ENCODE peak calls at places on chromosomes 3 and 15, in eight cellular contexts. One of them, this sample, is unnamed. For H3K27me3, the result is how much of the 10 kb centered on the place peaks cover.

GRCh38 chr3:112061152-112061551 is 25.0 kb upstream of the C3orf52 start:
- ATAC-seq in HCT116: no peak
- ATAC-seq in upper lobe of left lung: no peak
- ATAC-seq in Panc1: no peak
- ATAC-seq in GM12878: no peak
- ATAC-seq in K562: no peak
- ATAC-seq in HepG2: no peak
- ATAC-seq in GM23338: no peak
- ATAC-seq in this sample: no peak

GRCh38 chr15:40106203-40107161 is 2.2 kb downstream of the BMF start:
- ATAC-seq in K562: peak
- ATAC-seq in GM12878: peak
- ATAC-seq in HCT116: no peak
- ATAC-seq in HepG2: peak
- ATAC-seq in Panc1: no peak
- ATAC-seq in upper lobe of left lung: peak
- ATAC-seq in GM23338: peak
- ATAC-seq in this sample: peak

GRCh38 chr3:114649331-114649730 is 355.5 kb downstream of the TIGIT start:
- ATAC-seq in K562: no peak
- ATAC-seq in GM12878: peak
- ATAC-seq in upper lobe of left lung: no peak
- ATAC-seq in HCT116: peak
- ATAC-seq in GM23338: no peak
- ATAC-seq in HepG2: no peak
- ATAC-seq in Panc1: no peak
- ATAC-seq in this sample: no peak

GRCh38 chr3:111903067-111903511 is 44.0 kb downstream of the PHLDB2 start:
- ATAC-seq in GM12878: peak
- ATAC-seq in K562: no peak
- ATAC-seq in Panc1: peak
- ATAC-seq in upper lobe of left lung: no peak
- ATAC-seq in GM23338: no peak
- ATAC-seq in HCT116: peak
- ATAC-seq in HepG2: no peak
- ATAC-seq in this sample: no peak

GRCh38 chr3:150410311-150411105 is 2.4 kb downstream of the TSC22D2 start:
- ATAC-seq in Panc1: peak
- ATAC-seq in upper lobe of left lung: no peak
- ATAC-seq in GM23338: peak
- ATAC-seq in GM12878: peak
- ATAC-seq in K562: peak
- ATAC-seq in HepG2: peak
- ATAC-seq in HCT116: peak
- ATAC-seq in this sample: peak

GRCh38 chr3:28935141-28935540 is 345.7 kb upstream of the RBMS3 start:
- ATAC-seq in Panc1: no peak
- ATAC-seq in HCT116: no peak
- ATAC-seq in GM12878: peak
- ATAC-seq in HepG2: no peak
- ATAC-seq in GM23338: no peak
- ATAC-seq in upper lobe of left lung: no peak
- ATAC-seq in K562: no peak
- ATAC-seq in this sample: no peak

GRCh38 chr15:82020588-82020987 is 25.2 kb downstream of the MEX3B start:
- ATAC-seq in GM12878: no peak
- ATAC-seq in Panc1: no peak
- ATAC-seq in K562: no peak
- ATAC-seq in upper lobe of left lung: no peak
- ATAC-seq in HCT116: no peak
- ATAC-seq in GM23338: no peak
- ATAC-seq in HepG2: no peak
- ATAC-seq in this sample: no peak

GRCh38 chr3:108342829-108343478 is 46.6 kb downstream of the HHLA2 start:
- ATAC-seq in GM23338: no peak
- ATAC-seq in HepG2: no peak
- ATAC-seq in GM12878: peak
- ATAC-seq in K562: no peak
- ATAC-seq in HCT116: no peak
- ATAC-seq in Panc1: no peak
- ATAC-seq in upper lobe of left lung: no peak
- ATAC-seq in this sample: no peak

GRCh38 chr3:194555175-194556062 is 68.6 kb upstream of the ATP13A3 start:
- ATAC-seq in GM12878: no peak
- ATAC-seq in HCT116: no peak
- ATAC-seq in upper lobe of left lung: no peak
- ATAC-seq in K562: peak
- ATAC-seq in GM23338: no peak
- ATAC-seq in Panc1: peak
- ATAC-seq in HepG2: peak
- ATAC-seq in this sample: no peak

GRCh38 chr3:110710605-110711004 is 361.0 kb upstream of the NECTIN3 start:
- ATAC-seq in HepG2: no peak
- ATAC-seq in Panc1: no peak
- ATAC-seq in K562: no peak
- ATAC-seq in GM23338: no peak
- ATAC-seq in upper lobe of left lung: no peak
- ATAC-seq in HCT116: no peak
- ATAC-seq in GM12878: no peak
- ATAC-seq in this sample: no peak

GRCh38 chr15:82414536-82415191 is 15.0 kb upstream of the GOLGA6L9 start:
- ATAC-seq in GM23338: no peak
- ATAC-seq in HCT116: no peak
- ATAC-seq in GM12878: no peak
- ATAC-seq in HepG2: peak
- ATAC-seq in K562: no peak
- ATAC-seq in Panc1: no peak
- ATAC-seq in upper lobe of left lung: no peak
- ATAC-seq in this sample: no peak

GRCh38 chr3:64255941-64256340 is 30.7 kb upstream of the PRICKLE2 start:
- ATAC-seq in HCT116: no peak
- ATAC-seq in GM23338: no peak
- ATAC-seq in K562: no peak
- ATAC-seq in HepG2: peak
- ATAC-seq in upper lobe of left lung: no peak
- ATAC-seq in GM12878: no peak
- ATAC-seq in Panc1: no peak
- ATAC-seq in this sample: no peak

GRCh38 chr15:98729446-98730042 is 81.2 kb downstream of the IGF1R start:
- ATAC-seq in K562: no peak
- ATAC-seq in HepG2: no peak
- ATAC-seq in Panc1: no peak
- ATAC-seq in HCT116: no peak
- ATAC-seq in GM23338: no peak
- ATAC-seq in upper lobe of left lung: no peak
- ATAC-seq in GM12878: no peak
- ATAC-seq in this sample: no peak

GRCh38 chr3:143361589-143361988 is 242.0 kb downstream of the CHST2 start:
- ATAC-seq in Panc1: no peak
- ATAC-seq in GM23338: no peak
- ATAC-seq in GM12878: no peak
- ATAC-seq in HepG2: no peak
- ATAC-seq in K562: no peak
- ATAC-seq in HCT116: no peak
- ATAC-seq in upper lobe of left lung: no peak
- ATAC-seq in this sample: no peak

GRCh38 chr3:70090322-70090913 is 90.9 kb downstream of the SAMMSON start:
- ATAC-seq in GM23338: no peak
- ATAC-seq in Panc1: no peak
- ATAC-seq in GM12878: peak
- ATAC-seq in K562: no peak
- ATAC-seq in upper lobe of left lung: peak
- ATAC-seq in HepG2: no peak
- ATAC-seq in HCT116: no peak
- ATAC-seq in this sample: no peak

GRCh38 chr15:37122703-37123102 is 22.4 kb upstream of the MEIS2 start:
- ATAC-seq in upper lobe of left lung: no peak
- ATAC-seq in GM23338: no peak
- ATAC-seq in HCT116: no peak
- ATAC-seq in GM12878: no peak
- ATAC-seq in K562: peak
- ATAC-seq in HepG2: no peak
- ATAC-seq in Panc1: no peak
- ATAC-seq in this sample: peak

GRCh38 chr3:24519368-24520100 is 24.9 kb upstream of the THRB start:
- ATAC-seq in GM23338: peak
- ATAC-seq in HCT116: no peak
- ATAC-seq in GM12878: peak
- ATAC-seq in K562: peak
- ATAC-seq in Panc1: no peak
- ATAC-seq in HepG2: peak
- ATAC-seq in upper lobe of left lung: no peak
- ATAC-seq in this sample: no peak

GRCh38 chr3:24520101-24520495 is 25.4 kb upstream of the THRB start:
- ATAC-seq in GM12878: no peak
- ATAC-seq in Panc1: no peak
- ATAC-seq in HCT116: no peak
- ATAC-seq in GM23338: no peak
- ATAC-seq in K562: peak
- ATAC-seq in upper lobe of left lung: no peak
- ATAC-seq in HepG2: peak
- ATAC-seq in this sample: no peak

GRCh38 chr3:24520941-24521305 is 26.3 kb upstream of the THRB start:
- ATAC-seq in Panc1: peak
- ATAC-seq in HCT116: no peak
- ATAC-seq in upper lobe of left lung: no peak
- ATAC-seq in HepG2: peak
- ATAC-seq in K562: no peak
- ATAC-seq in GM12878: no peak
- ATAC-seq in GM23338: peak
- ATAC-seq in this sample: no peak

GRCh38 chr3:24521306-24522154 is 26.9 kb upstream of the THRB start:
- ATAC-seq in GM23338: peak
- ATAC-seq in K562: peak
- ATAC-seq in upper lobe of left lung: peak
- ATAC-seq in GM12878: peak
- ATAC-seq in Panc1: peak
- ATAC-seq in HepG2: peak
- ATAC-seq in HCT116: peak
- ATAC-seq in this sample: peak

GRCh38 chr3:24518990-24519367 is 24.3 kb upstream of the THRB start:
- ATAC-seq in K562: no peak
- ATAC-seq in Panc1: no peak
- ATAC-seq in GM23338: no peak
- ATAC-seq in GM12878: no peak
- ATAC-seq in HCT116: no peak
- ATAC-seq in HepG2: no peak
- ATAC-seq in upper lobe of left lung: no peak
- ATAC-seq in this sample: no peak
- H3K27me3 ChIP-seq in K562: under half
- H3K27me3 ChIP-seq in Panc1: under half
- H3K27me3 ChIP-seq in GM23338: half or more
- H3K27me3 ChIP-seq in GM12878: under half
- H3K27me3 ChIP-seq in HCT116: under half
- H3K27me3 ChIP-seq in HepG2: under half
- H3K27me3 ChIP-seq in upper lobe of left lung: under half
- H3K27me3 ChIP-seq in this sample: under half

DNA sequence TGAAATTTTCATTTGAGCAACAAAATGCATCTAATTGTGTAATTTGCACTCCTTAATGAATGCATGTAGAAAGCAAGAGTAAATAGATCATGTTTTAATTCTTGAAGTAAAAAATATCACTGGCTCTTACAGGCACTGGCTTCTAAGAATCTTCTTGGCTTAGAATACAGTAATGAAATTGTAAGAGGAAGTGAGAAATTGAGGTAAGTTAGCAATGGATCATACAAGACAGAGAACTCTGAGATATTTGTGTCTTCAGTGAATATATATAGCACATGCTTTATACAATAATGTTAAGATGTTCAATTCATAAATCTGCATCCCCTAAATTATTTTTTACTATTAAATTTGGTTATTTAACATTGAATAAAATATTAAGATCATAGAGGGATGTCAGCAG is 465.0 kb downstream of the CNTN3 start:
- ATAC-seq in GM23338: no peak
- ATAC-seq in HepG2: no peak
- ATAC-seq in upper lobe of left lung: no peak
- ATAC-seq in GM12878: peak
- ATAC-seq in HCT116: no peak
- ATAC-seq in K562: no peak
- ATAC-seq in Panc1: no peak
- ATAC-seq in this sample: no peak
- TF ChIP-seq POLR2AphosphoS5 in GM23338: no peak
- TF ChIP-seq POLR2AphosphoS5 in HepG2: no peak
- TF ChIP-seq POLR2AphosphoS5 in upper lobe of left lung: no peak
- TF ChIP-seq POLR2AphosphoS5 in GM12878: no peak
- TF ChIP-seq POLR2AphosphoS5 in HCT116: no peak
- TF ChIP-seq POLR2AphosphoS5 in K562: no peak
- TF ChIP-seq POLR2AphosphoS5 in Panc1: no peak
- TF ChIP-seq POLR2AphosphoS5 in this sample: no peak

DNA sequence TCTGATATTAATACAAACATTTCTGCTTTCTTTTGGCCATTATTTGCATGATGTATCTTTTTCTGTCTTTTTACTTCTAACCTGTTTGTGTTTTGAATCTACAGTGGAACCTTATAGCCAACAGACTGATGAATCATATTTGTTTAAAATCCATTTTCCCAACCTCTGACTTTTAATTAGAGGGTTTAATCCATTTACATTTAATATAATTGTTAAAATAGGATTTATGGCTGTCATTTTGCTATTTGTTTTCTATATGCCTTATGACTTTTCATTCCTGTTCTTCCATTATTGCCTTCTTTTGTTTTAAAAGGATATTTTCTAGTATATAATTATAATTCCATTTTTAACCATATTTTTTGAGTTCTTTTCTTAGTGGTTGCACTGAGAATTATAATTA is 286.1 kb downstream of the ZNF621 start:
- ATAC-seq in Panc1: no peak
- ATAC-seq in GM12878: no peak
- ATAC-seq in upper lobe of left lung: no peak
- ATAC-seq in K562: no peak
- ATAC-seq in HCT116: no peak
- ATAC-seq in HepG2: no peak
- ATAC-seq in GM23338: no peak
- ATAC-seq in this sample: no peak
- H3K27me3 ChIP-seq in Panc1: under half
- H3K27me3 ChIP-seq in GM12878: under half
- H3K27me3 ChIP-seq in upper lobe of left lung: under half
- H3K27me3 ChIP-seq in K562: under half
- H3K27me3 ChIP-seq in HCT116: under half
- H3K27me3 ChIP-seq in HepG2: under half
- H3K27me3 ChIP-seq in GM23338: under half
- H3K27me3 ChIP-seq in this sample: under half

GRCh38 chr3:71450985-71451560 is 132.5 kb downstream of the FOXP1 start:
- ATAC-seq in K562: no peak
- ATAC-seq in Panc1: no peak
- ATAC-seq in HepG2: no peak
- ATAC-seq in upper lobe of left lung: no peak
- ATAC-seq in GM12878: no peak
- ATAC-seq in GM23338: no peak
- ATAC-seq in HCT116: no peak
- ATAC-seq in this sample: no peak
- TF ChIP-seq POLR2AphosphoS5 in K562: no peak
- TF ChIP-seq POLR2AphosphoS5 in Panc1: no peak
- TF ChIP-seq POLR2AphosphoS5 in HepG2: no peak
- TF ChIP-seq POLR2AphosphoS5 in upper lobe of left lung: no peak
- TF ChIP-seq POLR2AphosphoS5 in GM12878: no peak
- TF ChIP-seq POLR2AphosphoS5 in GM23338: no peak
- TF ChIP-seq POLR2AphosphoS5 in HCT116: no peak
- TF ChIP-seq POLR2AphosphoS5 in this sample: no peak

This sample was measured in gastroesophageal sphincter.